ENCODE peak calls at places on chromosome 22, in four cellular contexts. One of them, this sample, is unnamed.

GRCh38 chr22:17239156-17239701 is 20.0 kb upstream of the ADA2 start:
- DNase-seq in iPS DF 6.9: no peak
- DNase-seq in lower lobe of right lung: peak
- DNase-seq in left lung: no peak
- DNase-seq in this sample: no peak

GRCh38 chr22:43666511-43666910 is 145.6 kb downstream of the EFCAB6 start:
- DNase-seq in lower lobe of right lung: no peak
- DNase-seq in left lung: no peak
- DNase-seq in iPS DF 6.9: no peak
- DNase-seq in this sample: no peak

GRCh38 chr22:40681451-40681850 is 2.2 kb downstream of the MCHR1 start:
- DNase-seq in iPS DF 6.9: no peak
- DNase-seq in lower lobe of right lung: no peak
- DNase-seq in left lung: no peak
- DNase-seq in this sample: no peak

GRCh38 chr22:43867839-43868652 is 5.7 kb upstream of the SULT4A1 start:
- DNase-seq in iPS DF 6.9: peak
- DNase-seq in lower lobe of right lung: peak
- DNase-seq in left lung: no peak
- DNase-seq in this sample: peak

GRCh38 chr22:29072979-29073617 is at the start of gene KREMEN1:
- DNase-seq in left lung: no peak
- DNase-seq in lower lobe of right lung: no peak
- DNase-seq in iPS DF 6.9: no peak
- DNase-seq in this sample: no peak

GRCh38 chr22:28108851-28109250 is 189.8 kb upstream of the PITPNB start:
- DNase-seq in left lung: no peak
- DNase-seq in iPS DF 6.9: no peak
- DNase-seq in lower lobe of right lung: no peak
- DNase-seq in this sample: no peak

GRCh38 chr22:44428941-44429615 is 69.0 kb downstream of the RTL6 start:
- DNase-seq in lower lobe of right lung: peak
- DNase-seq in iPS DF 6.9: no peak
- DNase-seq in left lung: peak
- DNase-seq in this sample: no peak

GRCh38 chr22:42364641-42365336 is 67.4 kb downstream of the NFAM1 start:
- DNase-seq in iPS DF 6.9: no peak
- DNase-seq in lower lobe of right lung: no peak
- DNase-seq in left lung: no peak
- DNase-seq in this sample: no peak

GRCh38 chr22:40289991-40290459 is 56.3 kb upstream of the ADSL start:
- DNase-seq in lower lobe of right lung: peak
- DNase-seq in left lung: peak
- DNase-seq in iPS DF 6.9: no peak
- DNase-seq in this sample: no peak

GRCh38 chr22:32897400-32897799 is 95.9 kb downstream of the TIMP3 start:
- DNase-seq in lower lobe of right lung: no peak
- DNase-seq in left lung: no peak
- DNase-seq in iPS DF 6.9: no peak
- DNase-seq in this sample: no peak

GRCh38 chr22:43833286-43834240 is 21.5 kb upstream of the EFCAB6 start:
- DNase-seq in iPS DF 6.9: no peak
- DNase-seq in left lung: peak
- DNase-seq in lower lobe of right lung: peak
- DNase-seq in this sample: no peak

GRCh38 chr22:20267441-20268288 is 453 bp downstream of the RTN4R start:
- DNase-seq in lower lobe of right lung: peak
- DNase-seq in iPS DF 6.9: no peak
- DNase-seq in left lung: no peak
- DNase-seq in this sample: no peak

GRCh38 chr22:32796865-32797573 is 4.5 kb upstream of the TIMP3 start:
- DNase-seq in iPS DF 6.9: peak
- DNase-seq in left lung: peak
- DNase-seq in lower lobe of right lung: peak
- DNase-seq in this sample: peak

GRCh38 chr22:39839917-39840510 is 53.5 kb downstream of the ENTHD1 start:
- DNase-seq in left lung: no peak
- DNase-seq in iPS DF 6.9: no peak
- DNase-seq in lower lobe of right lung: no peak
- DNase-seq in this sample: no peak

GRCh38 chr22:39712938-39713525 is 142.5 kb downstream of the CACNA1I start:
- DNase-seq in lower lobe of right lung: peak
- DNase-seq in iPS DF 6.9: no peak
- DNase-seq in left lung: no peak
- DNase-seq in this sample: no peak

GRCh38 chr22:32714458-32715250 is 86.9 kb upstream of the TIMP3 start:
- DNase-seq in lower lobe of right lung: no peak
- DNase-seq in left lung: no peak
- DNase-seq in iPS DF 6.9: no peak
- DNase-seq in this sample: no peak

GRCh38 chr22:28821452-28821851 is 21.1 kb upstream of the XBP1 start:
- DNase-seq in left lung: no peak
- DNase-seq in lower lobe of right lung: no peak
- DNase-seq in iPS DF 6.9: no peak
- DNase-seq in this sample: no peak

GRCh38 chr22:37501610-37502341 is 15.6 kb upstream of the MFNG start:
- DNase-seq in lower lobe of right lung: peak
- DNase-seq in left lung: no peak
- DNase-seq in iPS DF 6.9: no peak
- DNase-seq in this sample: no peak

GRCh38 chr22:22787805-22788459 is 99.7 kb upstream of the IGLL5 start:
- DNase-seq in iPS DF 6.9: peak
- DNase-seq in lower lobe of right lung: peak
- DNase-seq in left lung: no peak
- DNase-seq in this sample: peak

GRCh38 chr22:20290045-20290392 is 21.9 kb upstream of the RTN4R start:
- DNase-seq in lower lobe of right lung: no peak
- DNase-seq in left lung: no peak
- DNase-seq in iPS DF 6.9: no peak
- DNase-seq in this sample: no peak

GRCh38 chr22:17734197-17734596 is 40.1 kb downstream of the BID start:
- DNase-seq in lower lobe of right lung: no peak
- DNase-seq in iPS DF 6.9: no peak
- DNase-seq in left lung: no peak
- DNase-seq in this sample: no peak

GRCh38 chr22:20965104-20965887 is 1.8 kb upstream of the AIFM3 start:
- DNase-seq in lower lobe of right lung: no peak
- DNase-seq in iPS DF 6.9: no peak
- DNase-seq in left lung: peak
- DNase-seq in this sample: no peak

GRCh38 chr22:34587357-34588356 is 478.3 kb upstream of the ISX start:
- DNase-seq in left lung: no peak
- DNase-seq in lower lobe of right lung: no peak
- DNase-seq in iPS DF 6.9: no peak
- DNase-seq in this sample: no peak

GRCh38 chr22:43731986-43732385 is 80.1 kb downstream of the EFCAB6 start:
- DNase-seq in lower lobe of right lung: no peak
- DNase-seq in iPS DF 6.9: no peak
- DNase-seq in left lung: no peak
- DNase-seq in this sample: no peak

DNA sequence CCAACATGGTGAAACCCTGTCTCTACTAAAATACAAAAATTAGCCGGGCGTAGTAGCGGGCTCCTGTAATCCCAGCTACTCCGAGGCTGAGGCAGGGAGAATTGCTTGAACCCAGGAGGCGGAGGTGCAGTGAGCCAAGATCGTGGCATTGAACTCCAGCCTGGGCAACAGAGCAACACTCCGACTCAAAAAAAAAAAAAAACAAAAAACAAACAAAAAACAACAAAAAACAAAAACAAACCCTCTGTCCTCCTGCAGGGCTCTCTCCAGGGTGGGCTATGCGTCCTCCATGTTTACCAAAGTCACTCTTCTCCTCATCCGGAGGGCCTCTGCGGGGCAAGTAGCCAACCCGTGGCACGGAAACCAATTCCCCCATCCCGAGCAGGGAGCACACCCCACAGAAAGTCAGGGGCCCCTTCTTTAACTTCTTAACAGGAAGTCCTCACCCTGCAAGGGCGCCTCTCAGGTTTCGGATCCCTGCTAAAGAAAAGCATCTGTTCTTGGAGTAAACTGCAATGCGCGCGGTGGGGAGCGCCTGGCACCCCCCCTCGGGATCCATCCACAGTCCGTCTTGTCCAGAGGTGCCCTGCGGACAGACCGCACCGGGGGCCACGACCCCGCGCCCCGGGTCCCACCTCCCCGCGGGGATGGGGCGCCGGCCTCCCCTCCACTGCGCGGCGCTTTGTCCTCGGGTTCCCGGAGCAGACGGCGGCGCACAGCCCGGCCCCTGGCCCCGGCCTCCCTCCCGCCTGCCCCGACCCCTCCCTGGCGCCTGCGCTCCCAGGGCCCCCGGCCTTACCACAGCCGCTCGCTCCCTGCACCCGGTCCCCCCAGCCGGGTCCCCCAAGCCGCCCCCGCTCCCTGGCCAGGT is 712 bp downstream of the CERK start:
- DNase-seq in lower lobe of right lung: no peak
- DNase-seq in left lung: peak
- DNase-seq in iPS DF 6.9: no peak
- DNase-seq in this sample: no peak
- H3K4me3 ChIP-seq in lower lobe of right lung: peak
- H3K4me3 ChIP-seq in left lung: peak
- H3K4me3 ChIP-seq in iPS DF 6.9: peak
- H3K4me3 ChIP-seq in this sample: peak

DNA sequence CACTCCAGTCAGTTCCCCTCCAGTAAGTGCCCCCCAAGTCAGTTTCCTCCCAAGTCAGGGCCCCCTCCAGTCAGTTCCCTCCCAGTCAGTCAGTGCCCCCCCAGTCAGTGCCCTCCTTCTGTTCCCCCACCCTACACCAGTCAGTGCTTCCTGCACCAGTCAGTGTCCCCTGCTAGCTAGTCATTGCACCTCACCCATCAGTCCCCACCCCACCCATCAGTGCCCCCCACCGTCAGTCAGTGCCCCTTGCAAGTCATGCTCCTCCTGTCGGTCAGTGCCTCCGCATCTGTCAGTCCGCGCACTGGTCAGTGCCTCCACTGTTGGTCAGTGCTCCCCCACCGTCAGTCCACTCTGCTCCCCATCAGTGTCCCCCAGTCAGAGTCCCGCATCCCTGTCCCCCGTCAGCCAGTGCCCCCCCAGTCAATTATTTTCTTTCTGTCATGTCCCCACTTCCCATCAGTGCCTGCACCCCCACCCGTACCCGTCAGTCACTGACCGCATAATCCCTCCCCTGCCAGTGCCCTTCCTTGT is 3.4 kb downstream of the PPP6R2 start:
- DNase-seq in iPS DF 6.9: no peak
- DNase-seq in lower lobe of right lung: no peak
- DNase-seq in left lung: no peak
- DNase-seq in this sample: no peak
- H3K4me3 ChIP-seq in iPS DF 6.9: no peak
- H3K4me3 ChIP-seq in lower lobe of right lung: no peak
- H3K4me3 ChIP-seq in left lung: no peak
- H3K4me3 ChIP-seq in this sample: no peak

GRCh38 chr22:48145738-48146137 is 1383.3 kb downstream of the TBC1D22A start:
- DNase-seq in lower lobe of right lung: no peak
- DNase-seq in left lung: no peak
- DNase-seq in iPS DF 6.9: no peak
- DNase-seq in this sample: no peak

GRCh38 chr22:48146426-48146825 is 1384.0 kb downstream of the TBC1D22A start:
- DNase-seq in left lung: no peak
- DNase-seq in lower lobe of right lung: no peak
- DNase-seq in iPS DF 6.9: no peak
- DNase-seq in this sample: no peak

GRCh38 chr22:48147404-48147803 is 1385.0 kb downstream of the TBC1D22A start:
- DNase-seq in iPS DF 6.9: no peak
- DNase-seq in left lung: no peak
- DNase-seq in lower lobe of right lung: no peak
- DNase-seq in this sample: no peak

GRCh38 chr22:48144318-48144717 is 1381.9 kb downstream of the TBC1D22A start:
- DNase-seq in iPS DF 6.9: no peak
- DNase-seq in lower lobe of right lung: no peak
- DNase-seq in left lung: no peak
- DNase-seq in this sample: no peak

DNA sequence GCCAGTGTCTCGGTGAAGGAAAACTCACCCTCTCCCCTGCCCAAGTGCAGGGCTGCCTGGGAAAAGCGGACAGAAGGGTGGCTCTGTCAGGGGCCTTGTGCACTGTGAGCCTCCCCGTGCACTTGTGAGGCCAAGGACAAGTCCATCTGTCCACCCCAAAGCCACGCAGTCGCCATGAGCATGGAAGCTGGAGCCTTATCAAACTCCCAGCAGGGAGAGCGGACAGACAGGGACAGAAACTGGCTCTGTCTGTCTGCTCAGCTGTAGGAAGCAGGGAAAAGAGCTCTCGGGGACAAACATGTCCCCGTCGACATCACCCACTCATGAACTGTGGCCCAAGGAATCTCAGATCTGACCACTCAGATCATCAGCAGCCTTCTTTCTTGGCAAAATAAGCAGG is 1385.4 kb downstream of the TBC1D22A start:
- DNase-seq in iPS DF 6.9: no peak
- DNase-seq in left lung: no peak
- DNase-seq in lower lobe of right lung: no peak
- DNase-seq in this sample: no peak
- H3K4me3 ChIP-seq in iPS DF 6.9: no peak
- H3K4me3 ChIP-seq in left lung: no peak
- H3K4me3 ChIP-seq in lower lobe of right lung: no peak
- H3K4me3 ChIP-seq in this sample: no peak

GRCh38 chr22:46061124-46061410 is 84.1 kb upstream of the WNT7B start:
- DNase-seq in iPS DF 6.9: no peak
- DNase-seq in lower lobe of right lung: no peak
- DNase-seq in left lung: no peak
- DNase-seq in this sample: no peak
- H3K4me3 ChIP-seq in iPS DF 6.9: peak
- H3K4me3 ChIP-seq in lower lobe of right lung: peak
- H3K4me3 ChIP-seq in left lung: no peak
- H3K4me3 ChIP-seq in this sample: no peak

GRCh38 chr22:30354644-30355043 is 2.0 kb downstream of the SF3A1 start:
- DNase-seq in iPS DF 6.9: no peak
- DNase-seq in left lung: no peak
- DNase-seq in lower lobe of right lung: no peak
- DNase-seq in this sample: no peak
- H3K4me3 ChIP-seq in iPS DF 6.9: no peak
- H3K4me3 ChIP-seq in left lung: peak
- H3K4me3 ChIP-seq in lower lobe of right lung: peak
- H3K4me3 ChIP-seq in this sample: no peak

DNA sequence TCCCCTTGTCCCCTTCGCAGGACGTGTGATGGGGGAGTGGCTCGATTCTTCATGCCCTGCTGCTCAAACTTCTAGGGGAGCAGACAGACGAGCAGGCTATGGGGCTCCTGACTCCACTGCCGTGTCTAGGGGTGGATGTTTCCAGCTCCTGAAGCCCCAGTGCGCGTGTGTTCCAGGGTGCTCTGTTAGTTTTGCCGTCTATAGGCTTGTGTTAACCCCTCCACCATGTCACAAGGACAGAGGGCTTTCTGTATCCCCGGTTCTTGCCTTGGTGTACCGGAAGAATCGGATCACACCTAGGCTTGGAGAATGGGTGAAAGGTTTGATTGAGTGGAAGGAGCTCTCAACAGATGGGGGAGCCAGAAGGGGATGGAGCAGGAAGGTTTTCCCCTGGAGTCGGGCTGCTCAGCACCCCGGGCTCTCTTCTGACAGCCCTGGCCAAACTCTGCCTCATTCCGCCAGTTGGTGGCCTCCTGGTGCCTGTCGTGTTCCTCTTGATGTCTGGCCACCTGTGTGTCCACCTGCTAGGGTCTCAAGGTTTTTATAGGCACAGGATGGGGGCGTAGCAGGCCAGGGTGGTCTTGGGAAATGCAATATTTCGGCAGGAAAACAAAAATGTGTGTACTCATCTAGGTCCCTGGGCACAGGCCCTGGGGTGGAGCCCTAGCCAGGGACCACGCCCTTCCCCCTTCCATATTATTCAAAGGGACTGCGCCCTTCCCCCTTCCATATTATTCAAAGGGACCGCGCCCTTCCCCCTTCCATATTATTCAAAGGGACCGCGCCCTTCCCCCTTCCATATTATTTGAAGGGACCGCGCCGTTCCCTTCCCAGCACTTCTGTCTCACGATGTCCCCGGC is 810.5 kb downstream of the BRD1 start:
- DNase-seq in lower lobe of right lung: peak
- DNase-seq in iPS DF 6.9: no peak
- DNase-seq in left lung: no peak
- DNase-seq in this sample: no peak
- H3K4me3 ChIP-seq in lower lobe of right lung: no peak
- H3K4me3 ChIP-seq in iPS DF 6.9: no peak
- H3K4me3 ChIP-seq in left lung: no peak
- H3K4me3 ChIP-seq in this sample: no peak